ENCODE peak calls at places on chromosomes 7 and 10, in seven cellular contexts. Q is stomach, C is GM12878, A is K562, K is H1, T is sigmoid colon, I is HepG2. G is an unnamed sample.

GRCh38 chr7:55158541-55158940 is 139.7 kb downstream of the EGFR start:
- DNase-seq in Q (no peak), C (no peak), A (no peak), K (no peak), T (no peak), I (no peak), G (no peak)

GRCh38 chr7:108234281-108234680 is 104.1 kb upstream of the LAMB4 start:
- DNase-seq in Q (no peak), C (no peak), A (no peak), K (no peak), T (no peak), I (no peak), G (no peak)

GRCh38 chr10:91220954-91221696 is 662 bp downstream of the PCGF5 start:
- DNase-seq in Q (peak), C (no peak), A (peak), K (no peak), T (peak), I (no peak), G (no peak)

GRCh38 chr10:132102717-132103110 is 37.0 kb downstream of the JAKMIP3 start:
- DNase-seq in Q (peak), C (no peak), A (no peak), K (no peak), T (peak), I (no peak), G (no peak)

GRCh38 chr10:130784326-130784725 is 527.2 kb downstream of the TCERG1L start:
- DNase-seq in Q (no peak), C (no peak), A (no peak), K (no peak), T (no peak), I (no peak), G (no peak)

GRCh38 chr7:137445998-137446397 is 102.5 kb upstream of the PTN start:
- DNase-seq in Q (no peak), C (no peak), A (no peak), K (no peak), T (no peak), I (no peak), G (no peak)

GRCh38 chr10:21076381-21076780 is 179.3 kb upstream of the NEBL start:
- DNase-seq in Q (no peak), C (no peak), A (no peak), K (no peak), T (no peak), I (no peak), G (no peak)

GRCh38 chr7:90192876-90193765 is 18.4 kb upstream of the STEAP2 start:
- DNase-seq in Q (no peak), C (no peak), A (no peak), K (no peak), T (no peak), I (no peak), G (no peak)

GRCh38 chr10:68156373-68157185 is 47.3 kb downstream of the MYPN start:
- DNase-seq in Q (peak), C (no peak), A (peak), K (no peak), T (peak), I (peak), G (peak)

GRCh38 chr10:116270691-116271592 is 2.1 kb downstream of the GFRA1 start:
- DNase-seq in Q (no peak), C (no peak), A (no peak), K (no peak), T (peak), I (no peak), G (peak)

GRCh38 chr10:12699258-12699700 is 302.2 kb downstream of the CCDC3 start:
- DNase-seq in Q (no peak), C (no peak), A (no peak), K (no peak), T (no peak), I (peak), G (no peak)

GRCh38 chr7:157963526-157963925 is 624.1 kb downstream of the PTPRN2 start:
- DNase-seq in Q (no peak), C (no peak), A (no peak), K (no peak), T (no peak), I (no peak), G (no peak)

GRCh38 chr10:86673827-86674581 is 5.7 kb downstream of the LDB3 start:
- DNase-seq in Q (no peak), C (no peak), A (no peak), K (no peak), T (no peak), I (no peak), G (no peak)

GRCh38 chr10:88730864-88731263 is 24.8 kb downstream of the LIPK start:
- DNase-seq in Q (no peak), C (no peak), A (no peak), K (no peak), T (no peak), I (no peak), G (no peak)

GRCh38 chr7:148344406-148344805 is 246.2 kb upstream of the C7orf33 start:
- DNase-seq in Q (no peak), C (no peak), A (no peak), K (no peak), T (no peak), I (no peak), G (no peak)

GRCh38 chr10:132961864-132962622 is 19.7 kb upstream of the CFAP46 start:
- DNase-seq in Q (peak), C (no peak), A (no peak), K (peak), T (peak), I (peak), G (peak)

GRCh38 chr10:59622320-59622901 is 87.2 kb downstream of the SLC16A9 start:
- DNase-seq in Q (peak), C (no peak), A (peak), K (no peak), T (no peak), I (peak), G (peak)

GRCh38 chr10:86355571-86356038 is 11.0 kb downstream of the GRID1 start:
- DNase-seq in Q (no peak), C (no peak), A (no peak), K (no peak), T (no peak), I (no peak), G (peak)

GRCh38 chr10:120423350-120424197 is 33.5 kb upstream of the PLPP4 start:
- DNase-seq in Q (peak), C (no peak), A (peak), K (peak), T (no peak), I (peak), G (no peak)

GRCh38 chr7:25686493-25686892 is 458.2 kb upstream of the NPVF start:
- DNase-seq in Q (no peak), C (no peak), A (no peak), K (no peak), T (no peak), I (no peak), G (no peak)

GRCh38 chr7:1243964-1244416 is 11.3 kb downstream of the UNCX start:
- DNase-seq in Q (no peak), C (no peak), A (no peak), K (no peak), T (no peak), I (no peak), G (no peak)

GRCh38 chr7:125445901-125446300 is 516.3 kb upstream of the POT1 start:
- DNase-seq in Q (no peak), C (no peak), A (no peak), K (no peak), T (no peak), I (no peak), G (no peak)
- TF ChIP-seq EP300 in Q (no peak), C (no peak), A (no peak), K (no peak), T (no peak), I (no peak), G (no peak)

GRCh38 chr10:50740351-50740688 is 584 bp downstream of the ASAH2B start:
- DNase-seq in Q (no peak), C (peak), A (peak), K (no peak), T (no peak), I (peak), G (no peak)

GRCh38 chr10:50739618-50740350 is at the start of gene ASAH2B:
- DNase-seq in Q (peak), C (peak), A (peak), K (peak), T (peak), I (peak), G (peak)
- H3K4me3 ChIP-seq in Q (peak), C (peak), A (peak), K (peak), T (peak), I (peak), G (peak)

GRCh38 chr7:12687213-12688171 is at the start of gene ARL4A:
- DNase-seq in Q (peak), C (peak), A (peak), K (peak), T (peak), I (peak), G (peak)
- TF ChIP-seq POLR2A in Q (no peak), C (peak), A (peak), K (peak), T (peak), I (peak), G (peak)

DNA sequence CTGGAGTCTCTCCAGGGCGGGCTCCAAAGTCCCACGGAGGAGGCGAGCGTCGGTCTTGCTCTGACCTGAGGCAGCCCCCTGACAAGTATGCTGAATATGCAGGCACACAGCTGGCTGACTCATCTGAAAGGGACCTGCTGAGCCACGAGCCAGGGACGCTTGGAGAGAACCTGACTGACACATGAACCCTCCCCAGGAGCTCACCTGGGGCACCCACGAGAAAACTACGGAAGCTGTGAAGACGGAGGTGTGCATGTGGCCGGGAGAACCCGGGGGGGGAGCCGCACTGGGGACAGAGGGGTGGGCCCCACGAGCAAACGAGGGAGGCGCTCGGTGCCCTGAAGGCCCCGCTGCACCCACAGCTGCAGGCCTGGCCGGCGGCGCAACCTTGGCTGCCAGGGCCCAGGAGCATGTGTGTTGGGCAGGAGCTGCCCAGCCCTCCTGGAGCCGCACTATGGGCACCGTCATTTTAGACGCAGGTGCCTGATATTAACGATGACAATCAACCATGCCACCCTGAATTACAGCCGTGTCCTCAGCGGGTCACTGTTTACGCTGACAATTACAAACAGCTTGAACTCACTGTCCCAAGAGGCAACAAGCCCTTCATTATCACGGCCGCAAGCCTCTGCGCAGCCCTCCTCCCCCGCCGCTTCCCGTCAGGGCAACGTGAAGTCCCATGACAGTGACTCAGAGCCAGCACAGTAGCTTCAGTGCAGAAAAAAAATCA is 64.7 kb downstream of the DIP2C start:
- DNase-seq in Q (no peak), C (no peak), A (no peak), K (peak), T (peak), I (peak), G (peak)
- TF ChIP-seq EP300 in Q (peak), C (no peak), A (peak), K (no peak), T (peak), I (no peak), G (peak)

GRCh38 chr10:102114861-102115618 is 5.1 kb downstream of the LDB1 start:
- DNase-seq in Q (peak), C (no peak), A (peak), K (no peak), T (peak), I (peak), G (peak)

GRCh38 chr10:102113261-102113955 is 6.8 kb downstream of the LDB1 start:
- DNase-seq in Q (no peak), C (no peak), A (no peak), K (no peak), T (no peak), I (no peak), G (no peak)

GRCh38 chr10:102117391-102118159 is 2.6 kb downstream of the LDB1 start:
- DNase-seq in Q (peak), C (no peak), A (peak), K (no peak), T (peak), I (peak), G (peak)

GRCh38 chr10:102113956-102114857 is 6.0 kb downstream of the LDB1 start:
- DNase-seq in Q (peak), C (no peak), A (no peak), K (no peak), T (peak), I (no peak), G (no peak)

GRCh38 chr10:102115775-102116174 is 4.4 kb downstream of the LDB1 start:
- DNase-seq in Q (no peak), C (no peak), A (no peak), K (no peak), T (no peak), I (no peak), G (no peak)
- H3K4me3 ChIP-seq in Q (no peak), C (peak), A (no peak), K (peak), T (no peak), I (no peak), G (no peak)

GRCh38 chr7:76359111-76359986 is 558 bp upstream of the YWHAG start:
- DNase-seq in Q (peak), C (peak), A (peak), K (peak), T (peak), I (peak), G (peak)
- TF ChIP-seq POLR2A in Q (no peak), C (no peak), A (peak), K (peak), T (peak), I (peak), G (no peak)

DNA sequence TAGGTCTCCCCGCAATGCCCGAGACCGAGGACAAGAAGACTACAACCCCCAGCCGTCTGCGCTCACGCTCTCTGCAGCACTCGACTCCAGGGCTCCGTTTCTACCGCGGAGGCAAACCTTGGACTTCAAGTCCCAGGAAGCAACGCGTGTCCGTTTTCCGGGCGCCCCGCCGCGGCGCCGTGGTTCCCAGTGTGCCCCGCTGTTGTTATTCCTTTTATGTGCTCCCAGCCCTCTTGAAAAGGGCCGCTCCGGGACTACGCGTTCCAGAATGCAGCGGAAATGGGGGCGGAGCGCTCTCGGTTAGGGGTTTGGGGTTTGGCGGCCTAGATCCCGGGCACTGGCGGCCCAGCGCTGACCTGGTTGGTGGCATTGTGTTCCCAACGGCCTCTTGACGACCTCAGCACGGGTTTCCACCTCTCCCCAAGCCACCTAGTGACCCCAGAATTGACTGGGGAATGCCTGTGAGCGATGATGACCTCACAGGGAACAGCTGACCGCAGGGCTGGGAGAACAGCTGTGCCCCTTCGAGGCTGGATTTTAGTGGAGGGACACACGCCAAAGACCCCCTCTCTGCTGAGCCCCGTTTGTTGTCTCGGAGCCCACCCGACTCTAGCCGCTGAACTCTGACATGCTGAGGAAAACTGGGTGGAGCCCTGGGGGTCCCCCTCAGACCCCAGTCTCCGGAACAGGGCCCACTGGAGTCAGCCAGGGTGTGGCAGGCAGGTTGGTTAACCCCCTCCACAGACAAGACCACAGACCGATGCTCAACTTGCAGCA is 480 bp upstream of the CDK5 start:
- DNase-seq in Q (peak), C (peak), A (peak), K (peak), T (peak), I (peak), G (peak)
- TF ChIP-seq EP300 in Q (no peak), C (no peak), A (peak), K (no peak), T (no peak), I (no peak), G (peak)

DNA sequence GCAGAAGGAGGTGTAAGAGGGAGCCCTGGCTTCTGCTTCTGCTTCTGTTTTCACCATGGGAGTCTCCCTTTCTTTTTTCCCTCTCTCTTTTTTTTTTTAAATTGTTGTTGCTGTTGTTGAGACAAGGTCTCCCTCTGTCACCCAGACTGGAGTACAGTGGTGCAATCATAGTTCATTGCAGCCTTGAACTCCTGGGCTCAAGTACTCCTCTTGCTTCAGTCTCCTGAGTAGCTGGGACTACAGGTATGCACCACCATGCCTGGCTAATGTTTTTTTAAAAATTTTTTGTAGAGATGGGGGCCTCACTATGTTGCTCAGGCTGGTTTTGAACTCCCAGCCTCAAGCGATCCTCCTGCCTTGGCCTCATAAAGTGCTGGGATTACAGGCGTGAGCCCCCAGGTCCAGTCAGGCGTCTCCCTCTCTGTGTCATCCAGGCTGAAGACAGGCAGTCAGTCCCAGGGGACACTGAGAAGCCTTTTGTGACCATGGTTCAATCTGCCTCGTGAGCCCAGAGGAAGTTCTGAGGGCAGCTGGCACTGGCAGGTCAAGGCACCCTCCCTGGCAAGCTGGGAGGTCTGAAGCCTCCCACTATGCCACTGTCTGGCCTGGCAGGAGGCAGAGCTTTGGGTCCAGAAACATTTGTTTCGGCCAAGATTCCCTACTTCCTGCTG is 33.6 kb upstream of the NPFFR1 start:
- DNase-seq in Q (no peak), C (no peak), A (no peak), K (no peak), T (no peak), I (peak), G (no peak)
- H3K4me3 ChIP-seq in Q (no peak), C (no peak), A (no peak), K (no peak), T (no peak), I (no peak), G (no peak)

GRCh38 chr7:44959433-44959951 is 19.3 kb downstream of the MYO1G start:
- DNase-seq in Q (no peak), C (no peak), A (peak), K (no peak), T (no peak), I (no peak), G (no peak)

GRCh38 chr7:44958645-44959344 is 20.0 kb downstream of the MYO1G start:
- DNase-seq in Q (no peak), C (no peak), A (no peak), K (no peak), T (no peak), I (no peak), G (no peak)

GRCh38 chr7:44962483-44963251 is 16.1 kb downstream of the MYO1G start:
- DNase-seq in Q (peak), C (no peak), A (no peak), K (no peak), T (no peak), I (no peak), G (no peak)

GRCh38 chr7:44961844-44962482 is 16.9 kb downstream of the MYO1G start:
- DNase-seq in Q (no peak), C (no peak), A (no peak), K (no peak), T (no peak), I (no peak), G (no peak)

DNA sequence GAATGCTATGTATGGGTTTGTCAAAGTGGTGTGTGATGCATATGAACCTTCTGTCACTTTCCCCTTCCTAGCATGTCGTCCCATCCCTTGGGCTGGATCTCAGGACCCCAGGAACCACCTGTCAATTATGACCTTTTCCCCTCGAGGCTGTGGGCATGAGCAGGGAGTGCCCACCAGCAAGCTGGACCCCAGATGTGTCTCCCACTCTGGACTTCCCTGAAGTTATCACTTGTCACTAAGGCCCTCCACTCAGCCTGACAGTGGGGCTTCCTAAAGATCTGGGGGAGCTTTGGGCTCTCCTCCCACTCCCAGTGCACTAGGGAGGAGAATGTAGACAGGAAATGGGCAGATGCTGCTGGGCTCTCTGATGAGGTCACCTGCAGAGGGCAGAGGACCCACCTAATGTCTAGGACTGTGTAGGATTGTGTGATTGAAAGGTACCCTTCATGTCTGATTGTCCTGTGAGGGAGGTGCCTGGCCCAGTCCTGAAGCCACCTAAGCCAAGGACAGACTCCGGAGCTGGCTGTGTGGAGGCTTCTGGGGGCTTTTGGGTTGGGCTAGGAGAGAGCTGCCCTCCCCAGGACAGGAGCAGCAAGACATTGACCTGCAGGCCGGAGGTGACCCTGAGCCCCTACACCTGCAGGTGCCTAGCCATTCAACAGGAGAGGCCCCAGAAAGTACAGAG is 18.7 kb downstream of the MYO1G start:
- DNase-seq in Q (no peak), C (no peak), A (no peak), K (no peak), T (no peak), I (no peak), G (no peak)
- TF ChIP-seq POLR2A in Q (no peak), C (peak), A (no peak), K (no peak), T (no peak), I (no peak), G (no peak)

G was measured in tibial nerve.